ENCODE peak calls at places on chromosomes 4 and X, in seven cellular contexts. K is tibial artery, E is progenitor cell of endocrine pancreas, Q is uterus, I is epithelial cell of esophagus, O is Caco-2, G is tibial nerve. F is an unnamed sample.

GRCh38 chr4:16824278-16824806 is 74.1 kb downstream of the LDB2 start:
- DNase-seq in K (no peak), E (no peak), Q (no peak), I (no peak), O (no peak), G (no peak), F (no peak)

GRCh38 chr4:94406668-94407437 is 44.9 kb upstream of the PDLIM5 start:
- DNase-seq in K (peak; percentile 81), E (peak; percentile 22), Q (peak; percentile 89), I (peak; percentile 90), O (peak; percentile 65), G (peak; percentile 94), F (peak; percentile 22)

GRCh38 chr4:121784975-121785374 is 16.1 kb upstream of the EXOSC9 start:
- DNase-seq in K (no peak), E (no peak), Q (no peak), I (peak; percentile 87), O (no peak), G (peak; percentile 5), F (no peak)

GRCh38 chr4:138967313-138967712 is 48.3 kb upstream of the NOCT start:
- DNase-seq in K (no peak), E (no peak), Q (no peak), I (peak; percentile 65), O (no peak), G (no peak), F (no peak)

GRCh38 chr4:105946771-105947170 is 51.5 kb downstream of the NPNT start:
- DNase-seq in K (no peak), E (no peak), Q (no peak), I (no peak), O (peak; percentile 34), G (no peak), F (no peak)

GRCh38 chr4:71275004-71275403 is 63.8 kb upstream of the SLC4A4 start:
- DNase-seq in K (no peak), E (no peak), Q (no peak), I (no peak), O (no peak), G (no peak), F (no peak)

GRCh38 chr4:87011340-87012034 is 76.7 kb downstream of the AFF1 start:
- DNase-seq in K (no peak), E (no peak), Q (peak; percentile 57), I (peak; percentile 92), O (no peak), G (no peak), F (no peak)

GRCh38 chrX:1093112-1093511 is 119.3 kb downstream of the CRLF2 start:
- DNase-seq in K (no peak), E (no peak), Q (no peak), I (no peak), O (no peak), G (no peak), F (no peak)

GRCh38 chrX:72305286-72306084 is at the start of gene CITED1:
- DNase-seq in K (no peak), E (no peak), Q (no peak), I (no peak), O (no peak), G (no peak), F (no peak)

GRCh38 chrX:121256653-121257052 is 209.2 kb downstream of the GLUD2 start:
- DNase-seq in K (no peak), E (no peak), Q (no peak), I (peak; percentile 4), O (no peak), G (no peak), F (no peak)

GRCh38 chr4:13541720-13542576 is 2.4 kb downstream of the NKX3-2 start:
- DNase-seq in K (no peak), E (peak; percentile 50), Q (no peak), I (peak; percentile 72), O (no peak), G (no peak), F (no peak)

GRCh38 chr4:98659741-98660507 is 1.5 kb upstream of the TSPAN5 start:
- DNase-seq in K (no peak), E (no peak), Q (no peak), I (peak; percentile 84), O (no peak), G (no peak), F (no peak)

GRCh38 chr4:128812360-128812958 is 3.0 kb downstream of the JADE1 start:
- DNase-seq in K (peak; percentile 42), E (peak; percentile 40), Q (no peak), I (peak; percentile 69), O (peak; percentile 57), G (peak; percentile 21), F (peak; percentile 47)

GRCh38 chr4:38313175-38313574 is 350.8 kb upstream of the KLF3 start:
- DNase-seq in K (no peak), E (no peak), Q (no peak), I (peak; percentile 39), O (no peak), G (no peak), F (no peak)

GRCh38 chr4:189786447-189786846 is 154.2 kb upstream of the FRG1 start:
- DNase-seq in K (no peak), E (no peak), Q (no peak), I (no peak), O (no peak), G (no peak), F (no peak)

GRCh38 chr4:54545663-54546424 is 111.9 kb upstream of the KIT start:
- DNase-seq in K (no peak), E (no peak), Q (no peak), I (peak; percentile 95), O (no peak), G (peak; percentile 22), F (no peak)

GRCh38 chrX:69503835-69504625 is at the start of gene NALF2:
- DNase-seq in K (peak; percentile 37), E (peak; percentile 59), Q (no peak), I (peak; percentile 49), O (peak; percentile 80), G (peak; percentile 24), F (no peak)

GRCh38 chrX:69538321-69538876 is 34.3 kb downstream of the NALF2 start:
- DNase-seq in K (peak; percentile 47), E (peak; percentile 76), Q (peak; percentile 61), I (peak; percentile 62), O (no peak), G (peak; percentile 53), F (peak; percentile 34)

GRCh38 chr4:2932951-2933565 is 30.1 kb downstream of the NOP14 start:
- DNase-seq in K (no peak), E (no peak), Q (no peak), I (no peak), O (peak; percentile 40), G (no peak), F (no peak)

GRCh38 chr4:110211007-110211769 is 12.8 kb upstream of the ELOVL6 start:
- DNase-seq in K (no peak), E (no peak), Q (no peak), I (peak; percentile 63), O (peak; percentile 36), G (peak; percentile 41), F (no peak)

GRCh38 chr4:87241341-87241740 is 20.9 kb upstream of the KLHL8 start:
- DNase-seq in K (no peak), E (no peak), Q (no peak), I (no peak), O (no peak), G (no peak), F (no peak)

GRCh38 chr4:147078875-147079658 is 133.4 kb upstream of the TTC29 start:
- DNase-seq in K (no peak), E (no peak), Q (peak; percentile 25), I (peak; percentile 7), O (no peak), G (no peak), F (no peak)

GRCh38 chr4:112214397-112215264 is 17.0 kb upstream of the AP1AR start:
- DNase-seq in K (no peak), E (no peak), Q (no peak), I (peak; percentile 49), O (no peak), G (no peak), F (no peak)

DNA sequence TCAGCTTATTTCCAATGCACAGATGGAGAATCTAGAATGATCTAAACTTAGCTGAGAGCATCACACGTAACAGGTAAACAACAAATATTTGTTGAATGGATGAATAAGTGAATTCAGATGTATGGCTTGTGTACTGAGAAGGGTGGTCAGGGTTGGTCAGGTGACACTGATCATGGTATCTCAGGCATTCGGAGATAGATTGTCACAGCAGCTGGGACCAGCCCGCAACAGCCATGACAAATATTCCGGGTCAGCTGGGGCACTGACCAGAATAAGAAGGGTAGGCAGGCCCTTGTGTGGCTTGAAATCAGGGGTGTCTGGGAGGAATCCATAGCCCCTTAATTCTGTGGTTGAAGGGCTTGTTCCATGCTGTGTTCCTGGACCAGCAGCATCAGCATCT is 159.4 kb upstream of the ARX start:
- DNase-seq in K (no peak), E (no peak), Q (no peak), I (no peak), O (no peak), G (no peak), F (no peak)
- TF ChIP-seq CTCF in K (no peak), E (no peak), Q (no peak), I (no peak), O (no peak), G (no peak), F (no peak)

DNA sequence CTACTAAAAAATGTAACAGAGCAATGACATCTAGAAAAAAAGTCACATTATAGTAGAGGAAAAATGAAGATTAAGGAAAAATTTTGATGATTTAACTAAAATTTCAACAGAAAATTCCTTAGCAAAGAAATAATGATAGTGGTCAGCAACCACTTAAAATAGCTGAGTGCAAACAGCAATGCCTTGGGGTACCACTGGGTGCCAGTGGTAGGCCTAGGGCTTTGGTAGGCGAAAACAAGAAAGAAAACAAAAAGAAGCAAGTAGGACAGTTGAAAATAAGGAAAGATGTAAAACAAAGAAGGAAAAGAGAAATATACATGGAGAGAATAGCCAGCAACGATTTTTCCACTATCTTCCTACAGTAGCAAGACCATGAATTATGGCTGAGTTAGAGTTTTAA is 313.5 kb upstream of the IRS4 start:
- DNase-seq in K (no peak), E (no peak), Q (no peak), I (peak; percentile 2), O (no peak), G (no peak), F (no peak)
- TF ChIP-seq CTCF in K (no peak), E (peak; percentile 51), Q (no peak), I (peak; percentile 37), O (peak; percentile 12), G (no peak), F (no peak)

DNA sequence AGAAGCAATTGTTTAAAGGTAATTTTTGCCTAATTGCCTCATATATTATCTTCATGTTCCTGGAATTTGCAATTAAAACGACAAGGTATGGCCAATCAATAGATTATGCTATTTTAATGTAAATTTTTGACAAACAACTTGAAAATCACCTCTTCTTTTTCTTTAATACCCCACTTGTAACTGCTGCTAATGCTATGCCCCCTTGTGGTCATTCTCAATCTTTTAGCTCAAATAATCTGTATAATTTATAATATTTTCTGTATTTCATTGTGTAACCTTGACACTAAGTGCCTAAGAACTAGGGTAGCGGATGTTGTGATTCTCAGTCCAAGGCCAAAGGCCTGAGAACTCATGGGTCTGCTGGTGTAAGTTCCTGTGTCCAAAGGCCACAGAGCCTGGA is 831.7 kb upstream of the POU3F4 start:
- DNase-seq in K (no peak), E (no peak), Q (no peak), I (peak; percentile 32), O (no peak), G (no peak), F (no peak)
- TF ChIP-seq CTCF in K (no peak), E (peak; percentile 50), Q (no peak), I (peak; percentile 31), O (no peak), G (no peak), F (no peak)

DNA sequence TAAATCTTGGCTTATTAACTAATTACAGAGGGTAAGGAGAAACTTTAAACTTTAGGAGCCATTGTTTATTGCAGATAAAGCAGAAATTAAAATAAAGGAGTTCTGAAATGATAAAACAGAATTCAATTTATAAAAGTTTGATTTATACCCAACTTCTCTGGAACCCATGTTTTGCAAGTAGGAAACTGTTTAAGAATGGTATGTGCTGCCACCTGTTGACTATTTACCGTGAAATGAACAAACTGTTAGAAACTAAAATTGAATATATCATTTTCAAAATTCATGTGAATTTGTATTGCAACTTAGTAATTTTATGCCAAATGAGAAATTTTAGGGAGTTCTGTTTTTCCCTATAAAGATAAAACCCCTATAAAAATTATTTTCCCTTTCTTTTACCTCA is 11.0 kb upstream of the TBC1D8B start:
- DNase-seq in K (no peak), E (no peak), Q (no peak), I (peak; percentile 22), O (no peak), G (no peak), F (no peak)
- TF ChIP-seq CTCF in K (no peak), E (peak; percentile 58), Q (no peak), I (peak; percentile 18), O (no peak), G (no peak), F (no peak)

F was measured in natural killer cell.